ENCODE peak calls at places on chromosomes 13 and 19, in seven cellular contexts. K is prostate gland, G is lung, B is tibial artery, U is fibroblast of pulmonary artery, R is psoas muscle, P is colonic mucosa. C is an unnamed sample.
A peak's percentile ranks its signal among the peaks of the same experiment; 100 is the strongest.

GRCh38 chr13:79405501-79405830 is 589 bp downstream of the RBM26 start:
- DNase-seq in B (no peak), K (no peak), G (no peak), U (peak; percentile 24), P (peak; percentile 40), R (no peak), C (no peak)

GRCh38 chr19:531009-531752 is 379 bp upstream of the CDC34 start:
- DNase-seq in K (peak; percentile 70), B (peak; percentile 69), R (peak; percentile 87), G (peak; percentile 76), U (peak; percentile 82), P (peak; percentile 78), C (no peak)

GRCh38 chr19:45526143-45526542 is 18.9 kb downstream of the VASP start:
- DNase-seq in B (peak; percentile 56), K (peak; percentile 42), G (peak; percentile 71), P (peak; percentile 73), U (peak; percentile 68), R (peak; percentile 71), C (no peak)

GRCh38 chr13:76954568-76954967 is 6.3 kb downstream of the ACOD1 start:
- DNase-seq in B (no peak), P (no peak), K (no peak), U (no peak), R (no peak), G (no peak), C (no peak)

GRCh38 chr13:81025091-81025490 is 684.2 kb upstream of the SPRY2 start:
- DNase-seq in U (no peak), R (no peak), K (no peak), B (no peak), P (no peak), G (no peak), C (no peak)

GRCh38 chr13:87810920-87811344 is 139.8 kb downstream of the SLITRK5 start:
- DNase-seq in P (peak; percentile 16), B (no peak), K (no peak), R (no peak), G (no peak), U (no peak), C (no peak)

GRCh38 chr13:43580280-43580679 is 206.5 kb downstream of the ENOX1 start:
- DNase-seq in K (no peak), P (no peak), R (no peak), B (no peak), G (no peak), U (no peak), C (no peak)

GRCh38 chr13:113742445-113743120 is 16.4 kb upstream of the TMEM255B start:
- DNase-seq in B (no peak), P (no peak), K (no peak), U (no peak), G (no peak), R (no peak), C (no peak)

GRCh38 chr19:12733369-12733896 is 1.1 kb downstream of the TRIR start:
- DNase-seq in P (peak; percentile 28), U (peak; percentile 49), R (no peak), K (no peak), B (no peak), G (no peak), C (no peak)

GRCh38 chr13:50608357-50608756 is 235.1 kb downstream of the DLEU7 start:
- DNase-seq in U (no peak), B (no peak), G (no peak), R (no peak), P (no peak), K (no peak), C (no peak)

GRCh38 chr19:30651066-30651465 is 278.9 kb downstream of the ZNF536 start:
- DNase-seq in U (no peak), B (no peak), P (no peak), G (no peak), K (no peak), R (no peak), C (no peak)

GRCh38 chr13:51557875-51558604 is 26.2 kb upstream of the WDFY2 start:
- DNase-seq in P (no peak), G (no peak), R (no peak), B (no peak), K (no peak), U (peak; percentile 84), C (no peak)

GRCh38 chr19:58170860-58171259 is 12.0 kb upstream of the ZNF274 start:
- DNase-seq in U (peak; percentile 17), G (no peak), K (no peak), P (no peak), B (no peak), R (no peak), C (no peak)

GRCh38 chr19:1907563-1908363 is 2.6 kb downstream of the ADAT3 start:
- DNase-seq in U (no peak), B (no peak), G (peak; percentile 44), R (no peak), K (no peak), P (peak; percentile 82), C (peak; percentile 17)

GRCh38 chr19:3950871-3951861 is 18.3 kb downstream of the NMRK2 start:
- DNase-seq in U (no peak), K (no peak), G (no peak), B (peak; percentile 44), R (peak; percentile 80), P (no peak), C (no peak)

GRCh38 chr13:38350114-38350617 is 515 bp downstream of the UFM1 start:
- DNase-seq in P (peak; percentile 77), G (peak; percentile 77), K (peak; percentile 58), R (peak; percentile 56), U (peak; percentile 64), B (peak; percentile 71), C (peak; percentile 37)

GRCh38 chr19:6739884-6740588 is 556 bp downstream of the TRIP10 start:
- DNase-seq in G (no peak), P (no peak), B (no peak), K (no peak), U (no peak), R (peak; percentile 72), C (no peak)

GRCh38 chr19:23305555-23305954 is 55.4 kb upstream of the ZNF724 start:
- DNase-seq in P (no peak), B (no peak), U (no peak), R (no peak), K (no peak), G (no peak), C (no peak)

GRCh38 chr19:49639401-49640112 is 386 bp downstream of the RRAS start:
- DNase-seq in P (peak; percentile 41), K (no peak), B (peak; percentile 42), R (no peak), U (no peak), G (no peak), C (no peak)

GRCh38 chr19:49641688-49642487 is at the start of gene SCAF1:
- DNase-seq in U (peak; percentile 100), R (peak; percentile 100), B (peak; percentile 99), K (peak; percentile 99), P (peak; percentile 99), G (peak; percentile 99), C (peak; percentile 98)

GRCh38 chr19:49640113-49640898 is at the start of gene RRAS:
- DNase-seq in P (peak; percentile 100), K (peak; percentile 100), G (peak; percentile 100), B (peak; percentile 100), R (peak; percentile 99), U (peak; percentile 100), C (peak; percentile 99)

GRCh38 chr19:49643466-49643865 is 1.5 kb downstream of the SCAF1 start:
- DNase-seq in R (no peak), P (no peak), U (no peak), B (no peak), G (no peak), K (no peak), C (no peak)

GRCh38 chr19:49642488-49643035 is 553 bp downstream of the SCAF1 start:
- DNase-seq in R (no peak), U (no peak), B (no peak), P (peak; percentile 35), K (no peak), G (no peak), C (no peak)
- TF ChIP-seq CTCF in R (no peak), U (no peak), B (no peak), P (no peak), K (no peak), G (no peak), C (no peak)

GRCh38 chr13:93559718-93560117 is 333.1 kb downstream of the GPC6 start:
- DNase-seq in P (no peak), R (no peak), K (no peak), B (no peak), U (peak; percentile 69), G (no peak), C (no peak)
- H3K4me3 ChIP-seq in P (no peak overlapping the region), R (no peak overlapping the region), K (no peak overlapping the region), B (no peak overlapping the region), U (no peak overlapping the region), G (no peak overlapping the region), C (no peak overlapping the region)

DNA sequence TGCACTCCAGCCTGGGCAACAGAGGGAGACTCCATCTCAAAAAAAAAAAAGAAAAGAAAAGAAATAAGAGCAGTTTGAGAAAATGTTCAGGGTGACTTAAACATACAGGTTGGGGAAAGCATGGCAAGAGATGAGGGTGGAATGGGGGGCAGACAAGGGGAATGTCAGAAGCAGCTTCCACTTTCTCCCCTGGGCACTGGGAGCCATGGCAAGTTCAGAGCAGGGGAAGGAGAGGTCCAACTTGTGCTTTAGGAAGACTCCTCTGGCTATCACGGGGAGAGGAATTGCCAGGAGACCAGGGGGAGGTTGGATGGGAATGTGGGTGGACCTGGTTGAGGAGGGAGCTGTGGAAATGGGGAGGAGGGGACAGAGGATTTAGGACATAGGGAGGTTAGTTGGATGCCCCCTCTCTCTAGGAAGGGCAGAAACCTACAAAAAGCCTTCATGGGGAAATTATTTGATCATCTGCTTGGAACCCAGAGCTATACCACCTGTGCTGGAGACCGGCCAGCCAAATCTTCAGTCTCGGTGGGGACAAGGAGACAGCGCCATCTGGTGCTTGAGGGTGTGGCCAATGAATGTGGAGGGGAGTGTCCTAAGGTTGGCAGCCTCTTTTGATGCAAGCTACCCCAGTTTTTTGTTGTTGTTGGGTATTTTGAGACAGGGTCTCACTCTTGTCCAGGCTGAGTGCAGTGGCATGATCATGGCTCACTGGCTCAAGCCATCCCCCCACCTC is 7.3 kb upstream of the STRN4 start:
- DNase-seq in G (peak; percentile 62), K (peak; percentile 62), B (peak; percentile 46), U (no peak), P (peak; percentile 76), R (peak; percentile 40), C (no peak)
- TF ChIP-seq CTCF in G (peak; percentile 39), K (peak; percentile 60), B (no peak), U (peak; percentile 45), P (peak; percentile 27), R (peak; percentile 39), C (peak; percentile 23)

GRCh38 chr19:11089254-11090013 is at the start of gene LDLR:
- DNase-seq in P (peak; percentile 94), R (peak; percentile 71), U (peak; percentile 97), K (peak; percentile 86), B (peak; percentile 82), G (peak; percentile 92), C (peak; percentile 91)

GRCh38 chr19:11094520-11094894 is 5.2 kb downstream of the LDLR start:
- DNase-seq in U (no peak), K (no peak), G (no peak), R (no peak), P (no peak), B (no peak), C (no peak)

GRCh38 chr19:11090264-11091032 is 1.2 kb downstream of the LDLR start:
- DNase-seq in U (peak; percentile 95), G (peak; percentile 98), B (peak; percentile 99), R (peak; percentile 96), P (peak; percentile 99), K (peak; percentile 99), C (peak; percentile 88)

GRCh38 chr19:11091343-11092153 is 2.3 kb downstream of the LDLR start:
- DNase-seq in R (peak; percentile 48), P (peak; percentile 79), U (peak; percentile 96), G (peak; percentile 61), K (peak; percentile 80), B (peak; percentile 71), C (peak; percentile 50)

GRCh38 chr19:11092181-11092538 is 2.9 kb downstream of the LDLR start:
- DNase-seq in B (no peak), P (no peak), R (no peak), K (no peak), U (peak; percentile 84), G (no peak), C (no peak)
- H3K4me3 ChIP-seq in B (no peak overlapping the region), P (peak overlapping the region; percentile 70), R (peak overlapping the region; percentile 70), K (no peak overlapping the region), U (peak overlapping the region; percentile 97), G (no peak overlapping the region), C (peak overlapping the region; percentile 75)